ENCODE peak calls at places on chromosomes 7 and 10, in ten cellular contexts. J is lung; H is uterus; W is CD8-positive, alpha-beta memory T cell; Q is colonic mucosa; K is ovary; D is A549; C is heart right ventricle; F is body of pancreas; O is prostate gland. R is an unnamed sample.

GRCh38 chr7:46461334-46461777 is 540.3 kb upstream of the IGFBP3 start:
- DNase-seq in J (no peak), H (no peak), F (no peak), W (no peak), Q (no peak), K (no peak), C (no peak), D (no peak), O (no peak), R (no peak)

GRCh38 chr10:122261584-122261983 is 9.5 kb upstream of the BTBD16 start:
- DNase-seq in O (no peak), K (no peak), Q (no peak), F (no peak), D (no peak), H (no peak), J (no peak), C (no peak), W (no peak), R (no peak)

GRCh38 chr7:13911920-13912319 is 77.5 kb downstream of the ETV1 start:
- DNase-seq in H (no peak), K (no peak), F (no peak), Q (peak; percentile 23), J (no peak), C (no peak), D (no peak), O (no peak), W (no peak), R (no peak)

GRCh38 chr10:82288461-82288881 is 413.5 kb downstream of the NRG3 start:
- DNase-seq in F (no peak), J (no peak), Q (no peak), D (no peak), O (no peak), H (no peak), W (no peak), K (no peak), C (no peak), R (no peak)

GRCh38 chr10:123569436-123570010 is 96.6 kb upstream of the GPR26 start:
- DNase-seq in Q (no peak), C (no peak), J (no peak), O (no peak), W (no peak), F (no peak), H (no peak), K (no peak), D (no peak), R (no peak)

GRCh38 chr10:58393317-58393716 is 8.1 kb downstream of the TFAM start:
- DNase-seq in C (no peak), O (no peak), F (no peak), H (no peak), K (no peak), J (no peak), W (no peak), Q (no peak), D (no peak), R (no peak)

GRCh38 chr10:43119416-43120115 is 18.7 kb upstream of the CSGALNACT2 start:
- DNase-seq in C (no peak), W (no peak), F (no peak), H (no peak), O (no peak), J (no peak), D (no peak), Q (no peak), K (no peak), R (no peak)

GRCh38 chr7:6486438-6487183 is 38.9 kb upstream of the DAGLB start:
- DNase-seq in O (no peak), F (no peak), H (no peak), C (no peak), J (no peak), K (no peak), Q (no peak), W (no peak), D (no peak), R (peak; percentile 5)

GRCh38 chr7:107045980-107046379 is 1.5 kb downstream of the PRKAR2B start:
- DNase-seq in H (no peak), O (no peak), F (no peak), Q (peak; percentile 62), K (no peak), W (no peak), C (no peak), J (no peak), D (no peak), R (no peak)

GRCh38 chr10:79483948-79484347 is 28.4 kb upstream of the EIF5AL1 start:
- DNase-seq in Q (peak; percentile 36), J (peak; percentile 46), F (no peak), C (peak; percentile 79), D (no peak), O (no peak), H (peak; percentile 86), W (no peak), K (no peak), R (no peak)

GRCh38 chr10:987906-988666 is at the start of gene GTPBP4:
- DNase-seq in C (peak; percentile 98), O (peak; percentile 99), J (peak; percentile 99), W (peak; percentile 96), D (peak; percentile 98), Q (peak; percentile 99), K (peak; percentile 99), F (peak; percentile 99), H (peak; percentile 98), R (peak; percentile 100)

GRCh38 chr10:113034008-113034407 is 84.0 kb downstream of the TCF7L2 start:
- DNase-seq in H (no peak), F (no peak), W (no peak), Q (no peak), D (no peak), O (no peak), K (no peak), C (no peak), J (no peak), R (no peak)

GRCh38 chr7:35705932-35706461 is 11.1 kb upstream of the HERPUD2 start:
- DNase-seq in K (no peak), W (no peak), F (no peak), O (no peak), C (no peak), D (no peak), Q (no peak), H (no peak), J (no peak), R (no peak)

GRCh38 chr7:35701287-35701686 is 6.4 kb upstream of the HERPUD2 start:
- DNase-seq in Q (no peak), W (no peak), D (no peak), C (no peak), F (no peak), H (no peak), K (no peak), O (no peak), J (no peak), R (no peak)

GRCh38 chr7:35707422-35707821 is 12.5 kb upstream of the HERPUD2 start:
- DNase-seq in O (no peak), K (no peak), C (no peak), D (no peak), J (no peak), F (no peak), W (no peak), Q (no peak), H (no peak), R (no peak)

GRCh38 chr7:35702541-35702940 is 7.6 kb upstream of the HERPUD2 start:
- DNase-seq in H (no peak), F (no peak), W (no peak), C (no peak), K (no peak), O (no peak), D (no peak), J (no peak), Q (no peak), R (no peak)

GRCh38 chr7:35704261-35704660 is 9.3 kb upstream of the HERPUD2 start:
- DNase-seq in W (no peak), O (no peak), H (no peak), Q (no peak), C (no peak), K (no peak), J (no peak), F (no peak), D (no peak), R (no peak)
- H3K27ac ChIP-seq in W (no peak overlapping the region), O (no peak overlapping the region), H (no peak overlapping the region), Q (no peak overlapping the region), C (no peak overlapping the region), K (no peak overlapping the region), J (no peak overlapping the region), F (no peak overlapping the region), D (no peak overlapping the region), R (no peak overlapping the region)

GRCh38 chr10:89274928-89275327 is 23.4 kb upstream of the LIPA start:
- DNase-seq in J (no peak), F (no peak), Q (no peak), K (no peak), O (no peak), C (no peak), W (no peak), H (no peak), D (no peak), R (no peak)
- H3K27ac ChIP-seq in J (no peak overlapping the region), F (no peak overlapping the region), Q (no peak overlapping the region), K (no peak overlapping the region), O (no peak overlapping the region), C (no peak overlapping the region), W (no peak overlapping the region), H (peak overlapping the region; percentile 86), D (peak overlapping the region; percentile 37), R (no peak overlapping the region)

DNA sequence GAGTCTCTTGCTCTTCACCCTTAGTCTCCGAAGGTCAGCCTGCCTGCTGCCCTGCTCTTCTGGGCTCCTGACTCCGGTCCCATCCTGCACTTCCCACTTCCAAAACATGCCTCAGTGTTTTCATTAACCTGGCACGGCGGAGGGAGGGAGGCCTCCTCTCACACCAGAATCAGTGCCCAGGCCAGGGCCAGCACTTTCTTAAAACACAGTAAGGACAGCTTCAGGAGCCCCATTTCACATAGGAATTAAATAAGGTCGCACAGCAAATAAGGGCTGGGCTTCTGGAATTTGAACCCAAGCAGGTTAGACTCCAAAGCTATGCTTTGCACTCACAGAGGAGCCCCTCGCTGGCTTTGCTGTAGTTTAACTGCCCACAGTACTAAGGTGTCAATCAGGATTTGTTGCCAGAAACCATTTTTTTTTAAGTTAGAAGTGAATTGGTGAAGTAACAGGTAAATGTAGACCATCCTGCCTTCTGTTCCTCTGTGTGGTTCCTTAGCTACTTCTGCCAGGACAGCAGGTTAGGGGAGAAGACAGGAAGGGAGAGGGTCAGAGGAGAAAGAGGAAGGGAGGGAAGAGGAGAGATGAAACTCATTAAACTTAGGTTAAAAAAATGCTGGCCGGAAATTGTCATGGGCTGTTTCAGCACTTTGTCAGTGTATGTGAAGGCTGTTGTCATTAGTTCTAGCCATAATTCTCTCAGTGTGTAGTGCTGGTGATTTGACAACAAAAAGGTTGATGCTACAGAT is 1.1 kb downstream of the RASSF4 start:
- DNase-seq in J (no peak), W (no peak), O (no peak), F (no peak), K (peak; percentile 28), C (no peak), D (no peak), H (no peak), Q (peak; percentile 29), R (peak; percentile 54)
- H3K27ac ChIP-seq in J (no peak overlapping the region), W (no peak overlapping the region), O (no peak overlapping the region), F (peak overlapping the region; percentile 89), K (no peak overlapping the region), C (peak overlapping the region; percentile 76), D (no peak overlapping the region), H (peak overlapping the region; percentile 34), Q (peak overlapping the region; percentile 34), R (no peak overlapping the region)

GRCh38 chr7:155198206-155198892 is 99.3 kb upstream of the INSIG1 start:
- DNase-seq in C (no peak), D (no peak), J (no peak), W (no peak), H (no peak), K (no peak), O (no peak), Q (no peak), F (no peak), R (no peak)
- H3K27ac ChIP-seq in C (no peak overlapping the region), D (no peak overlapping the region), J (no peak overlapping the region), W (no peak overlapping the region), H (no peak overlapping the region), K (no peak overlapping the region), O (no peak overlapping the region), Q (no peak overlapping the region), F (no peak overlapping the region), R (no peak overlapping the region)

GRCh38 chr10:89303161-89303560 is 1.3 kb downstream of the IFIT2 start:
- DNase-seq in O (no peak), W (no peak), C (no peak), Q (no peak), K (no peak), J (no peak), H (no peak), D (no peak), F (no peak), R (no peak)
- H3K27ac ChIP-seq in O (no peak overlapping the region), W (no peak overlapping the region), C (no peak overlapping the region), Q (no peak overlapping the region), K (no peak overlapping the region), J (no peak overlapping the region), H (peak overlapping the region; percentile 98), D (no peak overlapping the region), F (no peak overlapping the region), R (no peak overlapping the region)